ENCODE peak calls at places on chromosomes 4 and X, in ten cellular contexts. W is trophoblast cell, J is ovary, G is endodermal cell, R is right lobe of liver, D is HCT116, U is heart right ventricle, S is endothelial cell of umbilical vein, O is stomach, P is left lung. A is an unnamed sample.
A peak's percentile ranks its signal among the peaks of the same experiment; 100 is the strongest.

GRCh38 chr4:183398298-183399129 is 45.9 kb upstream of the CDKN2AIP start:
- DNase-seq in W (peak; percentile 74), J (peak; percentile 76), G (peak; percentile 93), R (peak; percentile 79), D (no peak), U (peak; percentile 74), S (peak; percentile 79), O (peak; percentile 74), P (peak; percentile 95), A (peak; percentile 58)

GRCh38 chrX:124555036-124555595 is 208.8 kb downstream of the SH2D1A start:
- DNase-seq in W (peak; percentile 41), J (no peak), G (no peak), R (no peak), D (no peak), U (no peak), S (no peak), O (no peak), P (no peak), A (no peak)

GRCh38 chrX:54745676-54746075 is 52.4 kb downstream of the ITIH6 start:
- DNase-seq in W (no peak), J (no peak), G (no peak), R (no peak), D (no peak), U (no peak), S (no peak), O (peak; percentile 48), P (no peak), A (no peak)

GRCh38 chrX:69185886-69186285 is 20.6 kb upstream of the PJA1 start:
- DNase-seq in W (no peak), J (no peak), G (peak; percentile 25), R (no peak), D (no peak), U (no peak), S (no peak), O (no peak), P (no peak), A (no peak)

GRCh38 chr4:89294583-89295244 is 12.9 kb downstream of the GPRIN3 start:
- DNase-seq in W (no peak), J (no peak), G (no peak), R (no peak), D (no peak), U (no peak), S (peak; percentile 22), O (no peak), P (no peak), A (no peak)

GRCh38 chrX:106791495-106791894 is 11.0 kb upstream of the TBC1D8B start:
- DNase-seq in W (peak; percentile 19), J (no peak), G (no peak), R (no peak), D (no peak), U (no peak), S (peak; percentile 2), O (no peak), P (no peak), A (no peak)

GRCh38 chrX:138871739-138872138 is 160.2 kb upstream of the FGF13 start:
- DNase-seq in W (no peak), J (no peak), G (no peak), R (no peak), D (no peak), U (no peak), S (no peak), O (no peak), P (no peak), A (no peak)

GRCh38 chrX:50158616-50159015 is 42.2 kb downstream of the AKAP4 start:
- DNase-seq in W (no peak), J (no peak), G (no peak), R (no peak), D (no peak), U (no peak), S (no peak), O (no peak), P (no peak), A (no peak)

GRCh38 chr4:72629540-72629939 is 60.5 kb upstream of the ADAMTS3 start:
- DNase-seq in W (peak; percentile 25), J (no peak), G (no peak), R (no peak), D (no peak), U (no peak), S (no peak), O (no peak), P (no peak), A (no peak)

GRCh38 chrX:11367609-11368430 is 74.6 kb downstream of the AMELX start:
- DNase-seq in W (no peak), J (no peak), G (no peak), R (no peak), D (no peak), U (no peak), S (peak; percentile 55), O (no peak), P (no peak), A (no peak)

GRCh38 chr4:3863841-3864734 is 97.9 kb downstream of the ADRA2C start:
- DNase-seq in W (no peak), J (peak; percentile 10), G (peak; percentile 48), R (no peak), D (no peak), U (no peak), S (no peak), O (no peak), P (peak; percentile 73), A (no peak)

GRCh38 chr4:3862640-3863420 is 96.6 kb downstream of the ADRA2C start:
- DNase-seq in W (no peak), J (no peak), G (peak; percentile 97), R (no peak), D (no peak), U (peak; percentile 38), S (peak; percentile 81), O (no peak), P (peak; percentile 71), A (no peak)

GRCh38 chr4:3860061-3860912 is 94.1 kb downstream of the ADRA2C start:
- DNase-seq in W (no peak), J (no peak), G (peak; percentile 52), R (no peak), D (no peak), U (no peak), S (no peak), O (no peak), P (peak; percentile 68), A (no peak)

GRCh38 chr4:3860913-3861636 is 94.9 kb downstream of the ADRA2C start:
- DNase-seq in W (no peak), J (no peak), G (no peak), R (no peak), D (no peak), U (no peak), S (no peak), O (no peak), P (peak; percentile 62), A (no peak)

DNA sequence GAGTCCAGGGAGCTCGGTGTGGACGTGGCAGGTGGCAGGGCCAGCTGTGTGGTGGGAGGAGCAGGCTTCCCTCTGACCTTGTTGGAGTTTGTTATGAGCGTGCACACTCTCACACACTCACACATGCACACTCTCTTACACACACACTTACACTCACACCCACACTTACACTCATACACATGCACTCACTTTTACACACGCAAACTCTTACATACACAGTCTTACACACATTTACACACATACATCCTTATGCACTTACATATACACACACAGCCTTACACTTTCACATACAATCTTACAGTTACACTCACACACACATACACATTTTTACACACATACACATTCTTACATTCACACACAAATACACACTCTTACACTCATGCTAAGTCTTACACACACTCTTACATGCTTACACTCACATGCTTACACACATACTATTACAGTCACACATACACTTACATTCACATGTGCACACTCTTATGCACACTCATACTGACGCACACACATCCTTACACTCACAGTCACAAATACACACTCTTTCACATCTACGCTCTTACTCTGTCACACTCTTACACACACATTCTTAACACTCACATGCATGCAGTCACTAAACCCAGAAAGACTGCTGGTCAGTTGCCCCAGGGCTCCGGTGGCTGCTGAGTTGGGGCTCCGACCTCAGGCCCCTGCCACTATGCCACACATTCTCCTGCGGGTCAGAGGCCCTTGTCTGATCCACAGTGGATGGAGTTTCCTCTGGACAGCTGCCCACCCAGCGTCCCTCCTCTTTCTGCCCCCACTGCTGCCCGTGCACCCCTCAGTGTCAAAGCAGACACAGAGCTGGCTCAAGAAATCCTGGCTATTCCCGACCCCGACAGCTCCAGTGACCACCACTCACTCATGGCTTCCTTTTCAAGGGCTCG is 95.8 kb downstream of the ADRA2C start:
- DNase-seq in W (no peak), J (no peak), G (no peak), R (no peak), D (no peak), U (no peak), S (no peak), O (no peak), P (peak; percentile 49), A (no peak)
- H3K27ac ChIP-seq in W (no peak overlapping the region), J (no peak overlapping the region), G (no peak overlapping the region), R (no peak overlapping the region), D (peak overlapping the region; percentile 26), U (peak overlapping the region; percentile 15), S (no peak overlapping the region), O (no peak overlapping the region), P (no peak overlapping the region), A (no peak overlapping the region)

GRCh38 chr4:86633854-86634253 is 39.7 kb downstream of the PTPN13 start:
- DNase-seq in W (no peak), J (no peak), G (no peak), R (no peak), D (no peak), U (no peak), S (no peak), O (no peak), P (no peak), A (no peak)
- H3K4me3 ChIP-seq in W (no peak overlapping the region), J (no peak overlapping the region), G (peak overlapping the region; percentile 47), R (no peak overlapping the region), D (no peak overlapping the region), U (no peak overlapping the region), S (no peak overlapping the region), O (no peak overlapping the region), P (no peak overlapping the region), A (no peak overlapping the region)

GRCh38 chrX:77436271-77436670 is 10.9 kb upstream of the FGF16 start:
- DNase-seq in W (no peak), J (no peak), G (no peak), R (no peak), D (no peak), U (no peak), S (no peak), O (no peak), P (no peak), A (no peak)
- H3K27ac ChIP-seq in W (no peak overlapping the region), J (no peak overlapping the region), G (no peak overlapping the region), R (no peak overlapping the region), D (no peak overlapping the region), U (no peak overlapping the region), S (peak overlapping the region; percentile 47), O (no peak overlapping the region), P (no peak overlapping the region), A (no peak overlapping the region)

GRCh38 chrX:129980540-129981206 is 1.8 kb upstream of the BCORL1 start:
- DNase-seq in W (peak; percentile 53), J (peak; percentile 78), G (peak; percentile 81), R (peak; percentile 75), D (no peak), U (peak; percentile 72), S (peak; percentile 14), O (peak; percentile 59), P (peak; percentile 83), A (peak; percentile 51)
- H3K4me3 ChIP-seq in W (peak overlapping the region; percentile 64), J (peak overlapping the region; percentile 40), G (peak overlapping the region; percentile 75), R (peak overlapping the region; percentile 45), D (peak overlapping the region; percentile 41), U (no peak overlapping the region), S (peak overlapping the region; percentile 44), O (no peak overlapping the region), P (no peak overlapping the region), A (no peak overlapping the region)

DNA sequence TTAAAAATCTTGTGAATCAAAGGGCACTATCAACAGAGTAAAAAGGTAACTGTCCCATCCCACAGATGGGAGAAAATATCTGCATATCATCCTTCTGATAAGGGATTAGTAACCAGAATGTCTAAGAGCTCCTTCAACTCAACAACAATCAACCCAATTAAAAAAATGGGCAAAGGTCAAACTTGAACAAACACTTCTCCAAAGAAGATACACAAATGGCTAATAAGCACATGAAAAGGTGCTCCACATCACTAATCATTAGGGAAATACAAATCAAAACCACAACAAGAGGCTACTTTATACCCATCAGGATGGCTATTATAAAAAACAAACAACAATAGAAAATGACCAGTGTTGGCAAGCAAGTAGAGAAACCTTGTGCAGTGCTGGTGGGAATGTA is 43.3 kb downstream of the TMEM165 start:
- DNase-seq in W (no peak), J (no peak), G (no peak), R (no peak), D (no peak), U (no peak), S (no peak), O (no peak), P (no peak), A (no peak)
- H3K27ac ChIP-seq in W (no peak overlapping the region), J (no peak overlapping the region), G (no peak overlapping the region), R (no peak overlapping the region), D (no peak overlapping the region), U (no peak overlapping the region), S (no peak overlapping the region), O (peak overlapping the region; percentile 79), P (no peak overlapping the region), A (no peak overlapping the region)

A was measured in tibial artery.